ENCODE peak calls at places on chromosomes 13 and 19, in eight cellular contexts. E, H, J, N, V, X, R and Y are unnamed samples.

GRCh38 chr13:40061466-40062450 is 406.3 kb downstream of the COG6 start:
- DNase-seq in H (no peak), R (no peak), J (no peak), V (no peak), E (no peak), N (no peak), X (no peak), Y (peak; percentile 37)

GRCh38 chr13:95007322-95007721 is 293.9 kb downstream of the ABCC4 start:
- DNase-seq in N (no peak), R (no peak), E (no peak), X (no peak), J (no peak), V (no peak), H (no peak), Y (no peak)

GRCh38 chr13:99316657-99317244 is 9.6 kb upstream of the GPR183 start:
- DNase-seq in R (no peak), N (no peak), H (peak; percentile 67), V (no peak), J (no peak), E (no peak), X (no peak), Y (no peak)

GRCh38 chr13:97191615-97192014 is 30.5 kb upstream of the MBNL2 start:
- DNase-seq in J (no peak), X (no peak), H (no peak), V (no peak), R (no peak), E (no peak), N (no peak), Y (no peak)

GRCh38 chr19:1079566-1080111 is 12.7 kb downstream of the ARHGAP45 start:
- DNase-seq in V (peak; percentile 71), N (no peak), X (no peak), R (no peak), E (peak; percentile 69), J (peak; percentile 59), H (no peak), Y (no peak)

GRCh38 chr19:7657047-7657779 is 11.6 kb upstream of the RETN start:
- DNase-seq in R (peak; percentile 44), J (no peak), V (no peak), X (no peak), E (no peak), N (peak; percentile 34), H (peak; percentile 76), Y (no peak)

GRCh38 chr13:27917121-27917947 is 2.5 kb upstream of the PDX1 start:
- DNase-seq in E (no peak), X (no peak), J (peak; percentile 60), H (no peak), N (no peak), R (no peak), V (no peak), Y (no peak)

GRCh38 chr13:110346661-110347067 is 39.6 kb downstream of the COL4A2 start:
- DNase-seq in N (no peak), R (no peak), E (no peak), V (no peak), H (no peak), J (no peak), X (no peak), Y (no peak)

GRCh38 chr19:11096210-11096841 is 7.1 kb downstream of the LDLR start:
- DNase-seq in V (no peak), H (peak; percentile 61), R (no peak), X (no peak), J (no peak), N (no peak), E (no peak), Y (no peak)

GRCh38 chr13:82501804-82502203 is 1380.5 kb downstream of the SLITRK1 start:
- DNase-seq in N (no peak), X (no peak), R (no peak), E (no peak), V (no peak), J (no peak), H (no peak), Y (no peak)

GRCh38 chr19:17957149-17957849 is 9.6 kb upstream of the KCNN1 start:
- DNase-seq in X (no peak), J (no peak), V (no peak), N (no peak), E (no peak), H (no peak), R (no peak), Y (no peak)